ENCODE peak calls at places on chromosomes 5 and 9, in five cellular contexts. M is HCT116, J is HepG2, D is H1, R is GM12878. Q is an unnamed sample.

GRCh38 chr9:134557331-134557730 is 84.3 kb upstream of the COL5A1 start:
- DNase-seq in M (no peak), J (no peak), R (no peak), D (no peak), Q (no peak)

GRCh38 chr9:87958591-87958990 is 15.7 kb downstream of the CDK20 start:
- DNase-seq in D (no peak), M (no peak), R (no peak), J (no peak), Q (no peak)

GRCh38 chr9:129381481-129381957 is 203.5 kb upstream of the IER5L start:
- DNase-seq in J (no peak), R (no peak), M (no peak), D (no peak), Q (no peak)

GRCh38 chr9:84300271-84300670 is 40.3 kb downstream of the SLC28A3 start:
- DNase-seq in J (no peak), M (no peak), D (no peak), R (no peak), Q (no peak)

GRCh38 chr9:130770679-130771442 is 64.2 kb upstream of the ABL1 start:
- DNase-seq in R (no peak), D (no peak), M (peak), J (peak), Q (peak)

GRCh38 chr9:114112778-114113585 is 13.9 kb upstream of the KIF12 start:
- DNase-seq in M (no peak), J (no peak), R (no peak), D (no peak), Q (no peak)

GRCh38 chr5:127298623-127299022 is 8.0 kb downstream of the MEGF10 start:
- DNase-seq in J (no peak), D (no peak), M (no peak), R (no peak), Q (no peak)

GRCh38 chr5:93622240-93622885 is 39.3 kb downstream of the NR2F1 start:
- DNase-seq in M (no peak), J (peak), D (no peak), R (no peak), Q (no peak)

GRCh38 chr5:74575741-74576538 is 64.6 kb downstream of the ENC1 start:
- DNase-seq in R (no peak), M (no peak), D (no peak), J (no peak), Q (no peak)

GRCh38 chr5:1875843-1876671 is 6.7 kb downstream of the IRX4 start:
- DNase-seq in J (no peak), R (no peak), M (no peak), D (no peak), Q (no peak)

GRCh38 chr5:68500828-68501227 is 285.3 kb downstream of the PIK3R1 start:
- DNase-seq in J (no peak), R (no peak), M (no peak), D (no peak), Q (no peak)

GRCh38 chr5:6328173-6328572 is 50.2 kb downstream of the MED10 start:
- DNase-seq in J (peak), M (no peak), R (no peak), D (peak), Q (peak)

GRCh38 chr5:154049685-154050084 is 10.9 kb downstream of the MFAP3 start:
- DNase-seq in J (no peak), D (no peak), R (no peak), M (no peak), Q (no peak)

GRCh38 chr5:60494635-60495034 is 205.3 kb downstream of the DEPDC1B start:
- DNase-seq in M (no peak), J (no peak), D (no peak), R (peak), Q (no peak)

GRCh38 chr9:134962998-134963364 is 45.3 kb upstream of the FCN1 start:
- DNase-seq in M (no peak), R (no peak), J (no peak), D (no peak), Q (no peak)

GRCh38 chr5:141637693-141638419 is 1.1 kb downstream of the RELL2 start:
- DNase-seq in D (peak), J (peak), M (no peak), R (no peak), Q (peak)

GRCh38 chr5:141878186-141878770 is at the start of gene PCDH1:
- DNase-seq in J (no peak), M (no peak), D (no peak), R (no peak), Q (peak)

GRCh38 chr9:88766778-88767503 is 224.3 kb upstream of the S1PR3 start:
- DNase-seq in J (no peak), R (no peak), M (no peak), D (no peak), Q (no peak)

GRCh38 chr9:69811329-69811989 is 9.2 kb upstream of the CFAP95 start:
- DNase-seq in D (no peak), R (no peak), J (no peak), M (no peak), Q (no peak)

GRCh38 chr9:76810377-76810957 is 46.2 kb downstream of the PCA3 start:
- DNase-seq in R (no peak), D (no peak), M (peak), J (peak), Q (peak)

GRCh38 chr5:180390441-180391190 is 37.5 kb upstream of the GFPT2 start:
- DNase-seq in J (no peak), M (no peak), D (no peak), R (no peak), Q (peak)

GRCh38 chr5:34486160-34486765 is 169.9 kb upstream of the RAI14 start:
- DNase-seq in M (peak), D (no peak), J (peak), R (no peak), Q (peak)

GRCh38 chr9:112248722-112249121 is 73.6 kb upstream of the SUSD1 start:
- DNase-seq in R (no peak), M (no peak), J (no peak), D (no peak), Q (no peak)

GRCh38 chr5:98755406-98755805 is 18.1 kb upstream of the RGMB start:
- DNase-seq in M (no peak), D (no peak), R (no peak), J (no peak), Q (no peak)

GRCh38 chr5:61357745-61358144 is 25.7 kb downstream of the ZSWIM6 start:
- DNase-seq in M (peak), D (no peak), J (peak), R (no peak), Q (peak)

DNA sequence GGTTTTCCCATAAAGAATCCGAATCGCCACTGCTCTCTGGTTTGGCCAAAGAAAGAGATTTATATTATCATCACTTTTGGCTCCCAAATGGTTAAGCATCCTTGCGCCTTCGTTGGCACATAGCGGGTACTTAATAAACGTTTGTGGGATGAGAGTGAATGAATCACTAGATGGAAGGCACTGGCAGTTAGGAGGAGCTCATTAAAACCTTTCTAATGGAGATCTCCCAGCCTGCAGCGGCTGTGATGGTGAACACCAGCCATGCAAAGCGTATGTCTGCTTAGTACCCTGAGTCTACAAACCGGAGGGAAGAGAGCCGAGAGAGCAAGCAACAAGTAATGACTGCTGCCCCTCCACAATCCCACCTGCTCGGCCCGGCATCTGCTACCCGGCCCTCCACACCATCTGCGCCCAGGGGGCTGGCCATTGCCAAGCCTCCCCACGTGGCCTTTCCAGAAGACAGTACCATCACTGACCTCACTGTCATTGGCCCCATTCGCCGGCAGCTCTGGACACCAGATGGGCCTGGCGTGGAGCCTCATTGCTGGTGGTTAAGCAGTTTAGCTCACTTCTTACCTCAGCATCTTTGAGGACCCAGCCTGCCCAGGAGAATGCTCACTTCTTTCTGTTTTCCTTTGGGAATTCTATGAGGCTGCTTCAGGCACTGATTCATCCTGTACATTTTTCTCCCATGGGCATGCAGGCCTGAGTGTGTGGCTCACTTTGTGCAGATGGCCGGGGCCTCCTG is 39.3 kb upstream of the ANKRD33B start:
- DNase-seq in D (no peak), J (no peak), R (no peak), M (no peak), Q (no peak)
- TF ChIP-seq SRF in D (no peak), J (no peak), R (no peak), M (no peak), Q (no peak)

GRCh38 chr9:23552876-23553275 is 273.2 kb downstream of the ELAVL2 start:
- DNase-seq in R (no peak), J (no peak), D (no peak), M (no peak), Q (no peak)
- TF ChIP-seq SRF in R (no peak), J (no peak), D (no peak), M (no peak), Q (no peak)

GRCh38 chr5:86763914-86764313 is 146.2 kb downstream of the COX7C start:
- DNase-seq in D (no peak), R (no peak), J (no peak), M (no peak), Q (no peak)
- TF ChIP-seq SRF in D (no peak), R (no peak), J (no peak), M (no peak), Q (no peak)

GRCh38 chr9:30982301-30982700 is 1402.1 kb upstream of the ACO1 start:
- DNase-seq in R (no peak), M (no peak), D (no peak), J (no peak), Q (no peak)
- TF ChIP-seq SRF in R (no peak), M (no peak), D (no peak), J (no peak), Q (no peak)

GRCh38 chr5:72189135-72189534 is 81.9 kb downstream of the MAP1B start:
- DNase-seq in D (no peak), R (no peak), M (no peak), J (no peak), Q (no peak)
- TF ChIP-seq SRF in D (no peak), R (no peak), M (no peak), J (no peak), Q (no peak)